ENCODE peak calls at places on chromosomes 6 and 20, in eight cellular contexts. J, A, W, Y, E, X, P and Q are unnamed samples.

GRCh38 chr20:44491635-44492395 is 16.1 kb downstream of the TTPAL start:
- DNase-seq in J (peak; percentile 89), A (peak; percentile 77), W (no peak), Y (no peak), E (no peak), X (no peak), P (peak; percentile 66), Q (no peak)

GRCh38 chr6:130020106-130020851 is 1.9 kb downstream of the L3MBTL3 start:
- DNase-seq in J (no peak), A (peak; percentile 69), W (peak; percentile 33), Y (no peak), E (peak; percentile 45), X (peak; percentile 31), P (no peak), Q (peak; percentile 59)

GRCh38 chr6:13614126-13614925 is 809 bp upstream of the NOL7 start:
- DNase-seq in J (peak; percentile 59), A (no peak), W (peak; percentile 44), Y (peak; percentile 53), E (no peak), X (peak; percentile 42), P (no peak), Q (no peak)

GRCh38 chr20:25066386-25066785 is 8.4 kb upstream of the ACSS1 start:
- DNase-seq in J (no peak), A (peak; percentile 56), W (no peak), Y (no peak), E (no peak), X (no peak), P (peak; percentile 19), Q (no peak)

GRCh38 chr6:74250161-74250560 is 554.2 kb downstream of the CD109 start:
- DNase-seq in J (no peak), A (no peak), W (no peak), Y (no peak), E (no peak), X (no peak), P (no peak), Q (no peak)

GRCh38 chr6:90083891-90084290 is 189.6 kb downstream of the GJA10 start:
- DNase-seq in J (no peak), A (no peak), W (no peak), Y (no peak), E (no peak), X (no peak), P (no peak), Q (no peak)

GRCh38 chr6:132714160-132714559 is 305 bp upstream of the VNN1 start:
- DNase-seq in J (no peak), A (no peak), W (no peak), Y (no peak), E (no peak), X (no peak), P (no peak), Q (no peak)

GRCh38 chr6:41408576-41408975 is 73.2 kb downstream of the NCR2 start:
- DNase-seq in J (no peak), A (no peak), W (no peak), Y (no peak), E (no peak), X (no peak), P (no peak), Q (no peak)

GRCh38 chr20:62828051-62828450 is 11.2 kb downstream of the COL9A3 start:
- DNase-seq in J (no peak), A (no peak), W (no peak), Y (no peak), E (no peak), X (no peak), P (no peak), Q (no peak)

GRCh38 chr6:154521412-154521811 is 10.9 kb upstream of the CNKSR3 start:
- DNase-seq in J (no peak), A (no peak), W (no peak), Y (peak; percentile 5), E (no peak), X (no peak), P (no peak), Q (no peak)

GRCh38 chr20:1196634-1197033 is 6.6 kb upstream of the C20orf202 start:
- DNase-seq in J (no peak), A (no peak), W (no peak), Y (no peak), E (no peak), X (no peak), P (no peak), Q (no peak)

GRCh38 chr6:107540465-107540857 is 50.5 kb downstream of the SOBP start:
- DNase-seq in J (no peak), A (no peak), W (no peak), Y (no peak), E (no peak), X (no peak), P (no peak), Q (no peak)

GRCh38 chr6:159033160-159034049 is 11.4 kb downstream of the TAGAP start:
- DNase-seq in J (no peak), A (no peak), W (no peak), Y (peak; percentile 36), E (no peak), X (no peak), P (no peak), Q (no peak)

GRCh38 chr20:2799688-2800589 is 488 bp downstream of the CPXM1 start:
- DNase-seq in J (no peak), A (no peak), W (no peak), Y (no peak), E (no peak), X (no peak), P (no peak), Q (peak; percentile 16)

GRCh38 chr6:33161354-33162320 is 30.6 kb downstream of the COL11A2 start:
- DNase-seq in J (peak; percentile 72), A (peak; percentile 89), W (peak; percentile 85), Y (peak; percentile 65), E (peak; percentile 86), X (peak; percentile 85), P (peak; percentile 54), Q (peak; percentile 81)

GRCh38 chr6:15110721-15111354 is 135.0 kb upstream of the JARID2 start:
- DNase-seq in J (no peak), A (no peak), W (no peak), Y (no peak), E (no peak), X (no peak), P (no peak), Q (no peak)

GRCh38 chr6:159130846-159131245 is 38.4 kb upstream of the FNDC1 start:
- DNase-seq in J (no peak), A (no peak), W (no peak), Y (no peak), E (no peak), X (no peak), P (no peak), Q (no peak)

GRCh38 chr20:63977392-63978276 is 1.8 kb downstream of the SAMD10 start:
- DNase-seq in J (peak; percentile 67), A (no peak), W (no peak), Y (no peak), E (peak; percentile 16), X (no peak), P (peak; percentile 87), Q (peak; percentile 68)

GRCh38 chr6:1901556-1901955 is 291.8 kb downstream of the FOXC1 start:
- DNase-seq in J (peak; percentile 87), A (no peak), W (no peak), Y (no peak), E (no peak), X (no peak), P (no peak), Q (no peak)

GRCh38 chr6:13425971-13426931 is 61.1 kb downstream of the GFOD1 start:
- DNase-seq in J (no peak), A (peak; percentile 84), W (no peak), Y (no peak), E (no peak), X (no peak), P (no peak), Q (no peak)

GRCh38 chr6:44219053-44219814 is 2.5 kb downstream of the MYMX start:
- DNase-seq in J (peak; percentile 43), A (peak; percentile 95), W (peak; percentile 89), Y (peak; percentile 84), E (peak; percentile 90), X (peak; percentile 75), P (no peak), Q (no peak)

GRCh38 chr6:27494987-27495385 is 22.1 kb upstream of the ZNF184 start:
- DNase-seq in J (no peak), A (no peak), W (no peak), Y (no peak), E (no peak), X (no peak), P (no peak), Q (no peak)

GRCh38 chr20:9989066-9989724 is 45.6 kb upstream of the ANKEF1 start:
- DNase-seq in J (no peak), A (no peak), W (no peak), Y (no peak), E (no peak), X (no peak), P (no peak), Q (no peak)

DNA sequence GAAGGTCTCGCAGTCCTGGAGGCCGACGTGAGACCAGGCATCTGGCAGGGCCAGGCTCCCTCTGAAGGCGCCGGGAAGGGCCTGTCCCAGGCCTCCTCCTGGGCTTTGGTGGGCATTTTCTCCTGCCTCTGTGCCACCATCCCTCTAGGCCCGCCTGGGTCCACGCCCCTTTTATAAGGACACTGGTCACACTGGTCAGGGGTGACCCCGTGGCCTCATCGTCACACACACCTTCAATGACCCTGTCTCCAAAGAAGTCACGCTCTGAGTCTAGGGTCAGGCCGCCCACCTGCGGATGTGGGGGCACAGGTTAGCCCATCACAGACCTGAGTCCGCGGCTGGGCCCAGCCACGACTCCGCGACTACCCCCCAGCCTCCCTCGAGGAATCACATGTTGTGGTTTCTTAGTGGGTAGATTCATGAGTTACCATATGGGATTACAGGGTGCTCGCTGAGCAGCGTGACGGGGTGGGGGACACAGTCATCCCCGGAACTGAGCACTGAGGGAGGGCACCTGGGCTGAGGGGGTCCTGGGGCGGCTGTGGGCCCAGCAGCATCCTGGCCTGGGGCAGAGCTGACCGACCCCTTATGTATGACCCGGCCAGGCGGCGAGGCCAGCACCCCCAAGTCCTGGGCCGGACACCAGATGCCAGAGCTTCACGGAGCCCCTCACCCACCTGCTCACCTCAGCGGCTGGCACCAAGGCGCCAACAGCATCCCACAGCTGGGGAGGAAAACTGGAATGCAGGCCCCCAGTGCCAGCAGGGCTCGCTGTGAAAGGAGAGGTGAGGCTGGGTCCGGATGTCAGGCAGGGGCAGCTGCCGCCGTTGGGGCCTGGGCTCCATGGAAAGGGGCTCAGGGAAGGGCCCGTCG is 115.9 kb downstream of the DLL1 start:
- DNase-seq in J (peak; percentile 33), A (peak; percentile 48), W (no peak), Y (no peak), E (no peak), X (no peak), P (no peak), Q (no peak)
- H3K9me3 ChIP-seq in J (peaks cover 7% of the 10 kb centered on the region), A (no peaks in the 10 kb centered on the region), W (no peaks in the 10 kb centered on the region), Y (no peaks in the 10 kb centered on the region), E (no peaks in the 10 kb centered on the region), X (peaks cover 2% of the 10 kb centered on the region), P (no peaks in the 10 kb centered on the region), Q (no peaks in the 10 kb centered on the region)

GRCh38 chr6:168305863-168306262 is 13.7 kb downstream of the DACT2 start:
- DNase-seq in J (no peak), A (no peak), W (no peak), Y (no peak), E (no peak), X (no peak), P (no peak), Q (no peak)
- H3K9me3 ChIP-seq in J (no peaks in the 10 kb centered on the region), A (no peaks in the 10 kb centered on the region), W (no peaks in the 10 kb centered on the region), Y (no peaks in the 10 kb centered on the region), E (no peaks in the 10 kb centered on the region), X (peaks cover 2% of the 10 kb centered on the region), P (no peaks in the 10 kb centered on the region), Q (no peaks in the 10 kb centered on the region)

GRCh38 chr6:168400044-168400443 is 40.9 kb upstream of the SMOC2 start:
- DNase-seq in J (no peak), A (peak; percentile 62), W (no peak), Y (no peak), E (no peak), X (no peak), P (no peak), Q (no peak)
- H3K9me3 ChIP-seq in J (peaks cover 4% of the 10 kb centered on the region), A (no peaks in the 10 kb centered on the region), W (peaks cover 32% of the 10 kb centered on the region), Y (no peaks in the 10 kb centered on the region), E (peaks cover 8% of the 10 kb centered on the region), X (peaks cover 6% of the 10 kb centered on the region), P (no peaks in the 10 kb centered on the region), Q (no peaks in the 10 kb centered on the region)

GRCh38 chr6:58419321-58419720 is 1101.9 kb downstream of the PRIM2 start:
- DNase-seq in J (no peak), A (no peak), W (no peak), Y (no peak), E (no peak), X (no peak), P (no peak), Q (no peak)
- H3K9me3 ChIP-seq in J (no peaks in the 10 kb centered on the region), A (no peaks in the 10 kb centered on the region), W (peaks cover 66% of the 10 kb centered on the region), Y (no peaks in the 10 kb centered on the region), E (peaks cover 51% of the 10 kb centered on the region), X (peaks cover 5% of the 10 kb centered on the region), P (no peaks in the 10 kb centered on the region), Q (peaks cover 18% of the 10 kb centered on the region)